ENCODE peak calls at places on chromosomes 2 and 18, in five cellular contexts. Z is NB4; C is PC-9; I is activated naive CD4-positive, alpha-beta T cell; P is GM12891. D is an unnamed sample.

GRCh38 chr18:27577265-27577664 is 392.2 kb upstream of the CHST9 start:
- DNase-seq in Z (no peak), C (no peak), I (no peak), P (no peak), D (no peak)

GRCh38 chr2:73952499-73953446 is 26.1 kb downstream of the DGUOK start:
- DNase-seq in Z (peak; percentile 68), C (no peak), I (no peak), P (no peak), D (no peak)

GRCh38 chr2:207048421-207048820 is 109.1 kb downstream of the CPO start:
- DNase-seq in Z (no peak), C (no peak), I (no peak), P (no peak), D (no peak)

GRCh38 chr2:141021109-141021508 is 1109.7 kb downstream of the LRP1B start:
- DNase-seq in Z (no peak), C (no peak), I (no peak), P (no peak), D (no peak)

GRCh38 chr2:170271340-170271739 is 93.4 kb downstream of the MYO3B start:
- DNase-seq in Z (no peak), C (no peak), I (no peak), P (no peak), D (no peak)

GRCh38 chr2:241666627-241667400 is 19.8 kb downstream of the DTYMK start:
- DNase-seq in Z (no peak), C (no peak), I (no peak), P (no peak), D (no peak)

GRCh38 chr2:8355046-8355445 is 326.8 kb upstream of the ID2 start:
- DNase-seq in Z (no peak), C (no peak), I (no peak), P (no peak), D (no peak)

GRCh38 chr18:59041819-59042476 is 97.7 kb upstream of the SEC11C start:
- DNase-seq in Z (no peak), C (no peak), I (no peak), P (no peak), D (no peak)

GRCh38 chr2:70214365-70214764 is 23.5 kb upstream of the C2orf42 start:
- DNase-seq in Z (no peak), C (no peak), I (no peak), P (no peak), D (no peak)

GRCh38 chr2:239361311-239361642 is 39.5 kb downstream of the HDAC4 start:
- DNase-seq in Z (peak; percentile 34), C (no peak), I (no peak), P (no peak), D (no peak)

GRCh38 chr2:99140860-99141109 is 722 bp upstream of the C2orf15 start:
- DNase-seq in Z (no peak), C (no peak), I (no peak), P (no peak), D (no peak)

GRCh38 chr2:55048925-55049793 is 1.1 kb downstream of the RTN4 start:
- DNase-seq in Z (peak; percentile 90), C (peak; percentile 76), I (peak; percentile 38), P (no peak), D (peak; percentile 36)

GRCh38 chr2:45212953-45213635 is 203.8 kb upstream of the SIX2 start:
- DNase-seq in Z (no peak), C (no peak), I (no peak), P (no peak), D (peak; percentile 31)

GRCh38 chr2:219509780-219510511 is 4.3 kb upstream of the ASIC4 start:
- DNase-seq in Z (peak; percentile 75), C (peak; percentile 50), I (no peak), P (peak; percentile 70), D (peak; percentile 91)

GRCh38 chr2:127140543-127140942 is 33.6 kb upstream of the BIN1 start:
- DNase-seq in Z (no peak), C (no peak), I (no peak), P (no peak), D (no peak)

GRCh38 chr18:74197705-74198341 is 49.5 kb downstream of the TIMM21 start:
- DNase-seq in Z (no peak), C (no peak), I (no peak), P (no peak), D (no peak)

GRCh38 chr2:18049325-18049724 is 170.9 kb downstream of the KCNS3 start:
- DNase-seq in Z (no peak), C (no peak), I (no peak), P (no peak), D (no peak)

GRCh38 chr2:178359192-178359912 is 91.6 kb downstream of the PRKRA start:
- DNase-seq in Z (no peak), C (no peak), I (no peak), P (no peak), D (no peak)

GRCh38 chr2:215693269-215693998 is 257.6 kb upstream of the FN1 start:
- DNase-seq in Z (no peak), C (no peak), I (no peak), P (no peak), D (no peak)

GRCh38 chr2:209334188-209335017 is 89.4 kb upstream of the MAP2 start:
- DNase-seq in Z (peak; percentile 67), C (peak; percentile 44), I (no peak), P (no peak), D (no peak)

GRCh38 chr2:99559075-99559662 is 69.4 kb upstream of the REV1 start:
- DNase-seq in Z (peak; percentile 84), C (peak; percentile 76), I (peak; percentile 75), P (peak; percentile 73), D (peak; percentile 97)

GRCh38 chr2:237450108-237450507 is 36.1 kb upstream of the COL6A3 start:
- DNase-seq in Z (no peak), C (no peak), I (no peak), P (no peak), D (no peak)

GRCh38 chr2:207796585-207797350 is 27.1 kb upstream of the FZD5 start:
- DNase-seq in Z (no peak), C (peak; percentile 37), I (no peak), P (no peak), D (peak; percentile 75)

GRCh38 chr2:149082781-149083180 is 44.3 kb downstream of the LYPD6B start:
- DNase-seq in Z (no peak), C (peak; percentile 33), I (no peak), P (no peak), D (no peak)

GRCh38 chr18:25349131-25349925 is 2.6 kb downstream of the ZNF521 start:
- DNase-seq in Z (no peak), C (no peak), I (no peak), P (peak; percentile 11), D (peak; percentile 77)

GRCh38 chr18:41992698-41993097 is 37.7 kb downstream of the PIK3C3 start:
- DNase-seq in Z (peak; percentile 61), C (no peak), I (no peak), P (no peak), D (no peak)

GRCh38 chr2:109293663-109294062 is 164.7 kb downstream of the SH3RF3 start:
- DNase-seq in Z (no peak), C (no peak), I (no peak), P (no peak), D (no peak)

GRCh38 chr2:168394262-168394661 is 61.8 kb upstream of the CERS6 start:
- DNase-seq in Z (no peak), C (no peak), I (no peak), P (no peak), D (no peak)

GRCh38 chr2:45459860-45460259 is 151.2 kb downstream of the SRBD1 start:
- DNase-seq in Z (no peak), C (no peak), I (no peak), P (no peak), D (no peak)

GRCh38 chr18:35223797-35224196 is 17.0 kb upstream of the ZNF397 start:
- DNase-seq in Z (no peak), C (no peak), I (no peak), P (no peak), D (no peak)

GRCh38 chr18:7741640-7742039 is 174.5 kb downstream of the PTPRM start:
- DNase-seq in Z (no peak), C (no peak), I (no peak), P (no peak), D (no peak)

GRCh38 chr2:157890960-157891629 is 15.0 kb upstream of the ACVR1 start:
- DNase-seq in Z (no peak), C (no peak), I (no peak), P (no peak), D (no peak)

GRCh38 chr2:71597749-71598148 is 144.4 kb downstream of the DYSF start:
- DNase-seq in Z (peak; percentile 49), C (no peak), I (no peak), P (no peak), D (no peak)

GRCh38 chr2:24105816-24106215 is 17.3 kb downstream of the PFN4 start:
- DNase-seq in Z (no peak), C (no peak), I (no peak), P (no peak), D (no peak)